ENCODE peak calls at places on chromosomes 16 and 17, in nine cellular contexts. J, L, R, F, U, O, P, T and N are unnamed samples.
A peak's percentile ranks its signal among the peaks of the same experiment; 100 is the strongest.

GRCh38 chr16:57651344-57652333 is 16.5 kb upstream of the ADGRG3 start:
- ATAC-seq in O (peak; percentile 28), F (no peak), L (peak; percentile 41), R (peak; percentile 83), T (no peak), U (no peak), J (no peak), P (no peak), N (no peak)

GRCh38 chr17:80621335-80622169 is 76.9 kb downstream of the RPTOR start:
- ATAC-seq in O (no peak), T (no peak), J (no peak), L (no peak), P (no peak), F (no peak), R (no peak), U (no peak), N (no peak)

GRCh38 chr17:1490643-1491405 is 1.7 kb downstream of the MYO1C start:
- ATAC-seq in R (peak; percentile 61), P (peak; percentile 70), T (peak; percentile 42), L (peak; percentile 50), U (peak; percentile 37), F (peak; percentile 60), O (peak; percentile 74), J (peak; percentile 39), N (peak; percentile 44)

GRCh38 chr17:4335185-4335584 is 31.3 kb downstream of the UBE2G1 start:
- ATAC-seq in U (no peak), F (no peak), J (no peak), O (no peak), P (no peak), T (no peak), R (peak; percentile 93), L (peak; percentile 55), N (no peak)

GRCh38 chr17:78001182-78001581 is 42.7 kb downstream of the TNRC6C start:
- ATAC-seq in T (no peak), O (no peak), F (no peak), L (no peak), U (no peak), P (no peak), R (no peak), J (no peak), N (no peak)

GRCh38 chr16:15489016-15489415 is 54.6 kb downstream of the BMERB1 start:
- ATAC-seq in R (no peak), O (no peak), F (peak; percentile 9), U (no peak), J (no peak), L (no peak), P (peak; percentile 34), T (no peak), N (no peak)

GRCh38 chr17:4358154-4358553 is 8.3 kb downstream of the UBE2G1 start:
- ATAC-seq in F (no peak), U (no peak), J (peak; percentile 14), P (no peak), T (no peak), O (no peak), L (no peak), R (no peak), N (no peak)

GRCh38 chr16:2040450-2041105 is 7.1 kb downstream of the NTHL1 start:
- ATAC-seq in U (no peak), O (no peak), R (no peak), J (no peak), P (peak; percentile 56), F (no peak), L (no peak), T (no peak), N (no peak)